ENCODE peak calls at places on chromosomes 7 and 10, in nine cellular contexts. T, R, V, A, C, K, P, Z and G are unnamed samples.

GRCh38 chr10:58467931-58468635 is 44.6 kb upstream of the BICC1 start:
- DNase-seq in T (no peak), R (no peak), V (no peak), A (no peak), C (no peak), K (no peak), P (no peak), Z (no peak), G (no peak)

GRCh38 chr10:50622497-50623298 is 1.1 kb downstream of the SGMS1 start:
- DNase-seq in T (peak), R (peak), V (peak), A (peak), C (peak), K (no peak), P (peak), Z (no peak), G (peak)

GRCh38 chr7:134693256-134693655 is 46.6 kb downstream of the BPGM start:
- DNase-seq in T (no peak), R (peak), V (no peak), A (no peak), C (no peak), K (peak), P (peak), Z (no peak), G (peak)

GRCh38 chr10:119542990-119543813 is 683 bp upstream of the RGS10 start:
- DNase-seq in T (peak), R (peak), V (peak), A (peak), C (peak), K (no peak), P (peak), Z (no peak), G (peak)

GRCh38 chr10:19966751-19967150 is 150.5 kb downstream of the PLXDC2 start:
- DNase-seq in T (peak), R (no peak), V (no peak), A (no peak), C (no peak), K (no peak), P (peak), Z (peak), G (no peak)

GRCh38 chr7:45573636-45574470 is at the start of gene ADCY1:
- DNase-seq in T (peak), R (no peak), V (peak), A (peak), C (no peak), K (no peak), P (no peak), Z (no peak), G (no peak)

GRCh38 chr10:118332948-118333710 is 9.0 kb downstream of the FAM204A start:
- DNase-seq in T (no peak), R (no peak), V (no peak), A (no peak), C (no peak), K (no peak), P (peak), Z (no peak), G (no peak)

GRCh38 chr7:43096875-43097274 is 15.6 kb upstream of the HECW1 start:
- DNase-seq in T (no peak), R (no peak), V (no peak), A (no peak), C (no peak), K (no peak), P (no peak), Z (no peak), G (no peak)

GRCh38 chr7:47720141-47720906 is 138.4 kb upstream of the TNS3 start:
- DNase-seq in T (no peak), R (peak), V (no peak), A (peak), C (no peak), K (peak), P (peak), Z (no peak), G (peak)

GRCh38 chr7:149071641-149072437 is 18.7 kb downstream of the ZNF786 start:
- DNase-seq in T (peak), R (no peak), V (peak), A (no peak), C (peak), K (peak), P (peak), Z (peak), G (no peak)

GRCh38 chr7:18978108-18978495 is 139.3 kb downstream of the TWIST1 start:
- DNase-seq in T (no peak), R (no peak), V (no peak), A (no peak), C (no peak), K (peak), P (peak), Z (no peak), G (no peak)

GRCh38 chr10:5583525-5584175 is 58.9 kb downstream of the CALML3 start:
- DNase-seq in T (peak), R (no peak), V (no peak), A (peak), C (no peak), K (no peak), P (peak), Z (peak), G (no peak)

GRCh38 chr10:1611936-1612550 is 125.3 kb downstream of the ADARB2 start:
- DNase-seq in T (peak), R (no peak), V (no peak), A (no peak), C (no peak), K (no peak), P (no peak), Z (no peak), G (peak)

GRCh38 chr7:130845581-130846085 is 111.6 kb upstream of the KLF14 start:
- DNase-seq in T (no peak), R (no peak), V (no peak), A (no peak), C (no peak), K (peak), P (peak), Z (no peak), G (peak)

GRCh38 chr10:49761789-49762565 is at the start of gene OGDHL:
- DNase-seq in T (peak), R (no peak), V (peak), A (peak), C (peak), K (peak), P (peak), Z (peak), G (peak)

GRCh38 chr10:20327954-20328353 is 511.7 kb downstream of the PLXDC2 start:
- DNase-seq in T (no peak), R (no peak), V (no peak), A (no peak), C (no peak), K (no peak), P (no peak), Z (no peak), G (no peak)

GRCh38 chr10:73850863-73851461 is 23.4 kb downstream of the CAMK2G start:
- DNase-seq in T (peak), R (peak), V (no peak), A (no peak), C (no peak), K (peak), P (peak), Z (no peak), G (peak)

GRCh38 chr7:121394709-121395140 is 1.4 kb downstream of the FAM3C start:
- DNase-seq in T (no peak), R (no peak), V (no peak), A (no peak), C (peak), K (no peak), P (no peak), Z (no peak), G (no peak)

GRCh38 chr7:112572669-112573301 is 92.0 kb downstream of the LSMEM1 start:
- DNase-seq in T (no peak), R (no peak), V (no peak), A (no peak), C (no peak), K (no peak), P (no peak), Z (no peak), G (no peak)

GRCh38 chr7:112414855-112415490 is 35.3 kb upstream of the IFRD1 start:
- DNase-seq in T (no peak), R (no peak), V (peak), A (peak), C (no peak), K (peak), P (peak), Z (no peak), G (no peak)

GRCh38 chr10:29635711-29636144 is 957 bp upstream of the SVIL start:
- DNase-seq in T (peak), R (no peak), V (no peak), A (no peak), C (no peak), K (no peak), P (peak), Z (no peak), G (no peak)

GRCh38 chr7:25952277-25953057 is 199.5 kb upstream of the NFE2L3 start:
- DNase-seq in T (peak), R (no peak), V (no peak), A (no peak), C (peak), K (no peak), P (no peak), Z (no peak), G (no peak)